ENCODE peak calls at places on chromosomes 6 and 20, in five cellular contexts. C is cardiac muscle cell, H is foreskin keratinocyte, X is PC-9, N is left lung. B is an unnamed sample. For H3K4me1, the result is how much of the 10 kb centered on the place peaks cover.

GRCh38 chr6:79048611-79049010 is 29.4 kb downstream of the PHIP start:
- DNase-seq in C (peak), H (no peak), X (no peak), N (no peak), B (no peak)

GRCh38 chr6:41909727-41910126 is 11.2 kb downstream of the MED20 start:
- DNase-seq in C (no peak), H (no peak), X (no peak), N (no peak), B (no peak)

GRCh38 chr6:88984152-88984551 is 20.7 kb upstream of the RNGTT start:
- DNase-seq in C (no peak), H (no peak), X (no peak), N (no peak), B (no peak)

GRCh38 chr6:161367472-161367871 is 93.6 kb upstream of the AGPAT4 start:
- DNase-seq in C (peak), H (no peak), X (no peak), N (no peak), B (no peak)

GRCh38 chr6:150263765-150264415 is 104.9 kb upstream of the IYD start:
- DNase-seq in C (no peak), H (no peak), X (no peak), N (no peak), B (no peak)

GRCh38 chr20:17761612-17762011 is 61.8 kb downstream of the BANF2 start:
- DNase-seq in C (peak), H (no peak), X (no peak), N (no peak), B (no peak)

GRCh38 chr6:164069352-164070022 is 655.0 kb downstream of the QKI start:
- DNase-seq in C (peak), H (no peak), X (no peak), N (no peak), B (no peak)

GRCh38 chr6:2127484-2127911 is 117.9 kb downstream of the GMDS start:
- DNase-seq in C (peak), H (no peak), X (no peak), N (peak), B (no peak)

GRCh38 chr20:34559311-34560140 is 1.0 kb downstream of the MAP1LC3A start:
- DNase-seq in C (peak), H (no peak), X (no peak), N (no peak), B (no peak)

GRCh38 chr6:120894077-120894476 is 440.2 kb downstream of the TBC1D32 start:
- DNase-seq in C (no peak), H (no peak), X (no peak), N (no peak), B (no peak)

GRCh38 chr6:135087803-135088202 is 33.2 kb upstream of the HBS1L start:
- DNase-seq in C (no peak), H (no peak), X (no peak), N (no peak), B (peak)

GRCh38 chr6:95448208-95448607 is 129.1 kb upstream of the MANEA start:
- DNase-seq in C (no peak), H (no peak), X (no peak), N (no peak), B (no peak)

GRCh38 chr6:111844921-111845320 is 28.3 kb downstream of the FYN start:
- DNase-seq in C (peak), H (no peak), X (no peak), N (no peak), B (no peak)

GRCh38 chr20:44721785-44722054 is 6.6 kb downstream of the CCN5 start:
- DNase-seq in C (no peak), H (no peak), X (no peak), N (no peak), B (no peak)

GRCh38 chr6:110315856-110316398 is 42.2 kb downstream of the METTL24 start:
- DNase-seq in C (no peak), H (no peak), X (no peak), N (no peak), B (no peak)

GRCh38 chr20:37365760-37366638 is 20.1 kb downstream of the SRC start:
- DNase-seq in C (no peak), H (no peak), X (no peak), N (no peak), B (no peak)

GRCh38 chr6:147322299-147323162 is 118.3 kb downstream of the STXBP5 start:
- DNase-seq in C (peak), H (peak), X (no peak), N (no peak), B (no peak)

GRCh38 chr6:163355471-163355991 is 59.0 kb upstream of the QKI start:
- DNase-seq in C (peak), H (no peak), X (no peak), N (peak), B (no peak)

GRCh38 chr6:115819506-115819905 is 241.2 kb downstream of the FRK start:
- DNase-seq in C (peak), H (no peak), X (no peak), N (no peak), B (no peak)

GRCh38 chr6:73285674-73286283 is 22.8 kb upstream of the KHDC1 start:
- DNase-seq in C (peak), H (peak), X (peak), N (no peak), B (no peak)

GRCh38 chr6:163413345-163414116 is 987 bp upstream of the QKI start:
- DNase-seq in C (peak), H (peak), X (peak), N (peak), B (peak)

GRCh38 chr6:163579880-163580295 is 165.4 kb downstream of the QKI start:
- DNase-seq in C (no peak), H (no peak), X (peak), N (no peak), B (no peak)

GRCh38 chr20:25215521-25215920 is 20.0 kb downstream of the ENTPD6 start:
- DNase-seq in C (no peak), H (no peak), X (no peak), N (no peak), B (no peak)

GRCh38 chr20:39855056-39855455 is 834.0 kb downstream of the MAFB start:
- DNase-seq in C (peak), H (no peak), X (no peak), N (no peak), B (no peak)

GRCh38 chr6:108209738-108210137 is 43.9 kb downstream of the NR2E1 start:
- DNase-seq in C (no peak), H (no peak), X (no peak), N (no peak), B (no peak)

GRCh38 chr6:108211676-108212075 is 45.9 kb downstream of the NR2E1 start:
- DNase-seq in C (no peak), H (no peak), X (peak), N (no peak), B (no peak)

GRCh38 chr6:108203189-108204119 is 37.6 kb downstream of the NR2E1 start:
- DNase-seq in C (no peak), H (no peak), X (no peak), N (no peak), B (no peak)

GRCh38 chr6:108210557-108210956 is 44.7 kb downstream of the NR2E1 start:
- DNase-seq in C (no peak), H (no peak), X (no peak), N (no peak), B (no peak)

GRCh38 chr6:108207013-108207412 is 41.2 kb downstream of the NR2E1 start:
- DNase-seq in C (no peak), H (no peak), X (no peak), N (no peak), B (no peak)
- H3K4me1 ChIP-seq in C (under half), H (under half), X (under half), N (under half), B (under half)

DNA sequence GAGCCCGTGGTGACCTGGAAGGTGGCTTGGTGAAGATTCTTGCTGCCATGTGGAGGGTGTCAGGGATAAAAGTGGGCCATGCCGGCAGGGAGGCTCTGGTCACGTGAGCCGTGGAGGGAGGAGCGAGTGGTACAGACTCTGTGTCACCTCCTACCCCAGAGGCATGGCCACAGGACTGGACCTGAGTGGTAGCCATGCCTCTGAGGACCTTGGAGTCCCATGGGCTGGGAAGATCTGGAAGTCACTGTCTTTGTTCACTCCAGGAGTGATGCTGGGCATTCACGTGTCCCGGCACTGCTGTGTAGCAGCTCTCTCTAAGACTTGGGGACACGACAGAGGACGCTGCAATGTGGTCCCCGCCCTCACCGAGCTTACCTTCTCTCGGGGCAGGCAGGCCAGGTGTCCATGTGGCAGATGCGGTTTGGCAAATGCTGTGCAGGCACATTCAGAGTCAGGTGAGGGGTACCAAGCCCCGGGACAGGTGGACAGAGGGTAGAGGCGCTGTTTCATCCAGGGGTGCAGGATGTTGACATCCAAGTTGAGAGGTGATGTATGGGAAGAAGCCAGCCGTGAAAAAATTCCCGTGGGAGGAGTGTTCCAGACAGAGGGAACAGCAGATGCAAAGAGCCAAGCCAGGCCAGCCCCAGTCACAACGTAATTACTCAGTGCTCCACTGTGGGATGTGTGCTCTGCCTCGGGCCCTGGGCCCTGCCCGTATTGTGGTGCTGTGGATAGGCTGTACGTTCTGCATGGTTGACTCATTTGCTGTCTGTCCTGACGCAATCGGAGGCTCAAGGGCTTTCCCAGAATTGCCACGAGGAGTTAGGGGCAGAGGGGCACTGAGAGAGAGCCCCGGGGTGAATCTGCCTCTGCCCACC is 307.8 kb downstream of the TAF4 start:
- DNase-seq in C (peak), H (peak), X (peak), N (no peak), B (no peak)
- H3K4me1 ChIP-seq in C (under half), H (under half), X (under half), N (under half), B (under half)

GRCh38 chr6:37512400-37512958 is 12.8 kb upstream of the CCDC167 start:
- DNase-seq in C (no peak), H (no peak), X (no peak), N (no peak), B (no peak)

GRCh38 chr6:37511910-37512399 is 12.3 kb upstream of the CCDC167 start:
- DNase-seq in C (no peak), H (no peak), X (no peak), N (no peak), B (no peak)

GRCh38 chr6:37514377-37514776 is 14.7 kb upstream of the CCDC167 start:
- DNase-seq in C (no peak), H (peak), X (no peak), N (no peak), B (peak)

GRCh38 chr6:37513576-37513975 is 13.9 kb upstream of the CCDC167 start:
- DNase-seq in C (no peak), H (no peak), X (no peak), N (no peak), B (no peak)

GRCh38 chr6:37513155-37513554 is 13.5 kb upstream of the CCDC167 start:
- DNase-seq in C (no peak), H (no peak), X (no peak), N (no peak), B (no peak)
- H3K4me1 ChIP-seq in C (under half), H (under half), X (under half), N (under half), B (half or more)

DNA sequence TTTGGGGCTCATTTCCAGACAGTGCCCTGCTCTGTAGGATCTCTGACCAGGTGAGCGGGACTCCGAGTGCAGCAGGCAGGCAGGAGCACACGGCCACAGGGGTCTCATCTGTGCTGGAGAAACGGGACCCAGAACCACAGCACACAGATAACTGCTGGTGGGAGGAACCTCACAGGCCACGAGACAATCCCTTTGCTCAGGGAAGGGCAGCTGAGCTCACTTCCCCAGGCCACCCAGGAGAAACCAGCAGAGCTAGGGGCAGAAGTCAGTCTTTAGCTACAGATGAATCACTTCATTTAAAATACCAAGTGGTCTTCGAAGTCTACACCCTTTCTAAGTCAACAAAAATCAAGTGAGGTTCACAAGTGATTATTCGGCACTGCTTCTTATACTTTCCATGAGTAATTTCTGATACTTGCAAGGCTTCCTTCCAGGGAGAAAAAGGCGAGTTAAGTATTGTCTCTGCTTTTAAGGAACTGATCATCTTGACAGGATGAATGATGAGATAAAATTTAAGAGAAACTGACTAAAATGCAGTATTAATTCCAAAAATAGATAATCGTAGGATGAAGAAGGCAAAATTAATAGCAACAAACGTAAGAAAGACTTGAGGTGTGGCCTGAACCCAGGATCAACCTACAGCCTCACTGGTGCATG is 233.5 kb downstream of the TTLL2 start:
- DNase-seq in C (no peak), H (no peak), X (no peak), N (no peak), B (no peak)
- H3K4me1 ChIP-seq in C (under half), H (under half), X (under half), N (under half), B (under half)

GRCh38 chr6:158044525-158044888 is 62.8 kb downstream of the SYNJ2 start:
- DNase-seq in C (peak), H (no peak), X (no peak), N (no peak), B (no peak)
- H3K4me1 ChIP-seq in C (under half), H (under half), X (under half), N (under half), B (under half)

GRCh38 chr20:53831228-53831627 is 237.6 kb upstream of the ZNF217 start:
- DNase-seq in C (no peak), H (no peak), X (no peak), N (no peak), B (no peak)
- H3K4me1 ChIP-seq in C (under half), H (under half), X (half or more), N (half or more), B (under half)

B was measured in effector memory CD4-positive, alpha-beta T cell.